ENCODE peak calls at places on chromosomes 7 and 10, in five cellular contexts. One of them, this sample, is unnamed.

GRCh38 chr7:99170730-99171074 is 26.8 kb upstream of the SMURF1 start:
- DNase-seq in Panc1: no peak
- DNase-seq in AG04450: no peak
- DNase-seq in heart left ventricle: no peak
- DNase-seq in K562: no peak
- DNase-seq in this sample: no peak

GRCh38 chr7:122520961-122521555 is 177.9 kb downstream of the RNF133 start:
- DNase-seq in Panc1: no peak
- DNase-seq in AG04450: no peak
- DNase-seq in heart left ventricle: no peak
- DNase-seq in K562: no peak
- DNase-seq in this sample: no peak

GRCh38 chr10:78817361-78817760 is 251.4 kb upstream of the ZMIZ1 start:
- DNase-seq in Panc1: no peak
- DNase-seq in AG04450: no peak
- DNase-seq in heart left ventricle: no peak
- DNase-seq in K562: no peak
- DNase-seq in this sample: no peak

GRCh38 chr10:37436361-37436760 is 311.0 kb downstream of the ANKRD30A start:
- DNase-seq in Panc1: no peak
- DNase-seq in AG04450: no peak
- DNase-seq in heart left ventricle: no peak
- DNase-seq in K562: no peak
- DNase-seq in this sample: no peak

GRCh38 chr10:124722812-124723783 is 21.1 kb downstream of the FAM53B start:
- DNase-seq in Panc1: no peak
- DNase-seq in AG04450: no peak
- DNase-seq in heart left ventricle: peak; percentile 61
- DNase-seq in K562: peak; percentile 37
- DNase-seq in this sample: no peak

GRCh38 chr10:58919927-58920654 is 256.4 kb upstream of the PHYHIPL start:
- DNase-seq in Panc1: peak; percentile 72
- DNase-seq in AG04450: peak; percentile 7
- DNase-seq in heart left ventricle: no peak
- DNase-seq in K562: no peak
- DNase-seq in this sample: no peak

GRCh38 chr7:103857435-103857834 is 132.0 kb downstream of the RELN start:
- DNase-seq in Panc1: no peak
- DNase-seq in AG04450: no peak
- DNase-seq in heart left ventricle: no peak
- DNase-seq in K562: peak; percentile 19
- DNase-seq in this sample: peak; percentile 79

GRCh38 chr10:91389636-91390512 is 20.3 kb upstream of the HECTD2 start:
- DNase-seq in Panc1: no peak
- DNase-seq in AG04450: no peak
- DNase-seq in heart left ventricle: no peak
- DNase-seq in K562: peak; percentile 15
- DNase-seq in this sample: no peak

DNA sequence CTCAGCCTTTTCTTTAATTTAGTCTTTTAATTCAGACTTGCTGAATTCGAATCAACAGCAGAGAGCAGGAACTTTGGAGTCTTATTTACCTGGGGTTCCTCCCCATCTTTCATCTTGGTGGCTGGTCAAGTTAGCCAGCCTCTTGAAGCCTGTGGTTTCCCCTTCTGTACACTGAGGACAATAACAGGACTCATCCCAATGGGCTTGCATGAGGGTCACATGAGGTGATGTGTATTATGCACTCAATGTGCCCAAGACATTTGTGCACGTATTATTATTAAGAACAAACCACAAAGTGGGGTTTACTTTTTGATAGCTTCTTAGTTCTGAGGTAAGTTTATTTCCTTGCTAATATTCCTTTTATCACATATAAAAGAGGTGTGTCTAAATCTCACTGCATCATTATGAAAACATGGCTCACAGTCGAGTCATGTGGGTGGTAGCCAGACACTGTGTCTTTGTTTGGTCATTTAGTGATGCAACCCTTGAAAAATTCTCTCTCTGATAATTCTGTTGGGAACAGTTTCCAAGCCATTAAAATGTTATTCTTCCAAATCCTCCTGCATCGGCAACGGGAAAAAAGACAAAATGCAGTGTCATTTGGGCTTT is 86.5 kb upstream of the GRB10 start:
- DNase-seq in Panc1: peak; percentile 85
- DNase-seq in AG04450: peak; percentile 21
- DNase-seq in heart left ventricle: peak; percentile 49
- DNase-seq in K562: no peak
- DNase-seq in this sample: no peak
- H3K27ac ChIP-seq in Panc1: no peak overlapping the region
- H3K27ac ChIP-seq in AG04450: no peak overlapping the region
- H3K27ac ChIP-seq in heart left ventricle: no peak overlapping the region
- H3K27ac ChIP-seq in K562: no peak overlapping the region
- H3K27ac ChIP-seq in this sample: no peak overlapping the region

GRCh38 chr7:33043875-33044718 is 18.5 kb downstream of the NT5C3A start:
- DNase-seq in Panc1: no peak
- DNase-seq in AG04450: no peak
- DNase-seq in heart left ventricle: no peak
- DNase-seq in K562: no peak
- DNase-seq in this sample: no peak
- TF ChIP-seq CTCF in Panc1: peak; percentile 59
- TF ChIP-seq CTCF in AG04450: no peak
- TF ChIP-seq CTCF in heart left ventricle: peak; percentile 26
- TF ChIP-seq CTCF in K562: no peak
- TF ChIP-seq CTCF in this sample: no peak

DNA sequence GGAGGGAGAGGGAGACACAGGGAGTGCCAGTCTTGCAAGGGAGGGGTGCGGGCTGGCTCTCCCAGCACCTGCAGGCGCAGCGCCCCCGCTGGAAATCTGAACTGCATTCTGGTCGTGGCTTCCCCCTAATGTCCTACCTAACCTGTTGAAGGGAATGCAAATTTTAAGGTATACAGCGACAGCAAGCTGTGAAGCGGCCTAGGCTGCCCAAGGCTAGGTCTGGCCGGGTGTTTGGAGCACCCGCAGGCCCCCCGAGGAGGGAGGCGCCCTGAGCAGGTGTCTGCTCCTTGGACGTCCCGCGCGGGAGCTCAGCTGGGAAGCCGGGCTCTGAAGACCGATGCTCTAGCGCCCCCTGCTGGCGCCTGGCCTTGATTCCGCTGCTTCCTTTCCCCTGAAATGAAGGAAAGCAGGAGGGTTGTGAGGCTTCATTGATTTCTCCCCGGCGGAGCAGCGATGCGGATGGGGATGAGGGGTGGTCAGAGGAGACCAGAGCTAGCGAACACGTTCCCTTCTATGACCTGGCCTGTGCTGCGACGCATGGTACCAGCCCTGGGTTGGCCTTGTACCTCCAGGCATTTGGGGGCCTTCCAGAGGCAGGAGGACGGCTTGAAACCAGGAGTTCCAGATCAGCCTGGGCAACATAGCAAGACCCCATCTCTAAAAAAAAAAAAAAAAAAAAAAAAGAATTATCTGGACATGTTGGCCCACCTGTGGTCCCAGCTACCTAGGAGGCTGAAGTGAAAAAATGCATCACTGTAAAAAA is 601.3 kb downstream of the GALNT17 start:
- DNase-seq in Panc1: peak; percentile 45
- DNase-seq in AG04450: peak; percentile 2
- DNase-seq in heart left ventricle: peak; percentile 76
- DNase-seq in K562: peak; percentile 83
- DNase-seq in this sample: peak; percentile 86
- H3K4me3 ChIP-seq in Panc1: peak overlapping the region; percentile 30
- H3K4me3 ChIP-seq in AG04450: no peak overlapping the region
- H3K4me3 ChIP-seq in heart left ventricle: peak overlapping the region; percentile 27
- H3K4me3 ChIP-seq in K562: no peak overlapping the region
- H3K4me3 ChIP-seq in this sample: no peak overlapping the region

DNA sequence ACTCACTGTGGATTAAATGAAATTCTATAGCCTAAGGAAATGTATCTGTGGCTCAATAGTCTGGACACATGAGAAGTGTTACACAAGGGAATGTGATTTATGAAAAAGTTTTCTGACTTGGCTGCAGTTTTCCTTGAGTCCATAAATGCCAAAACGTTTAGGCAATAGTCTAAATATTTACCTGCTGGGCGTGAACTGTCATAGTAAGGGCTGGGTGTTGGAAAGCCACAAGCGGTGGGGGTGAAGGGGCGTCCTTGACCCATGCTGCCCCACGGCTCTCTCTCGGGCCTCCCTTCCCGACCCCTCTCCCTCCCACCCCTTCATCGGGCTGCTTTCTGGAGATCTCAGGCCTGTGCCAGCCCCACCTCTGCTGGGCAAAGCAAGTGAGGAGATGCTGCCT is 223.7 kb downstream of the BUB3 start:
- DNase-seq in Panc1: peak; percentile 17
- DNase-seq in AG04450: no peak
- DNase-seq in heart left ventricle: no peak
- DNase-seq in K562: no peak
- DNase-seq in this sample: no peak
- H3K27ac ChIP-seq in Panc1: no peak overlapping the region
- H3K27ac ChIP-seq in AG04450: no peak overlapping the region
- H3K27ac ChIP-seq in heart left ventricle: no peak overlapping the region
- H3K27ac ChIP-seq in K562: no peak overlapping the region
- H3K27ac ChIP-seq in this sample: no peak overlapping the region

GRCh38 chr10:131396108-131397010 is 84.8 kb upstream of the TCERG1L start:
- DNase-seq in Panc1: no peak
- DNase-seq in AG04450: no peak
- DNase-seq in heart left ventricle: no peak
- DNase-seq in K562: no peak
- DNase-seq in this sample: peak; percentile 31
- TF ChIP-seq CTCF in Panc1: no peak
- TF ChIP-seq CTCF in AG04450: no peak
- TF ChIP-seq CTCF in heart left ventricle: no peak
- TF ChIP-seq CTCF in K562: no peak
- TF ChIP-seq CTCF in this sample: peak; percentile 59

DNA sequence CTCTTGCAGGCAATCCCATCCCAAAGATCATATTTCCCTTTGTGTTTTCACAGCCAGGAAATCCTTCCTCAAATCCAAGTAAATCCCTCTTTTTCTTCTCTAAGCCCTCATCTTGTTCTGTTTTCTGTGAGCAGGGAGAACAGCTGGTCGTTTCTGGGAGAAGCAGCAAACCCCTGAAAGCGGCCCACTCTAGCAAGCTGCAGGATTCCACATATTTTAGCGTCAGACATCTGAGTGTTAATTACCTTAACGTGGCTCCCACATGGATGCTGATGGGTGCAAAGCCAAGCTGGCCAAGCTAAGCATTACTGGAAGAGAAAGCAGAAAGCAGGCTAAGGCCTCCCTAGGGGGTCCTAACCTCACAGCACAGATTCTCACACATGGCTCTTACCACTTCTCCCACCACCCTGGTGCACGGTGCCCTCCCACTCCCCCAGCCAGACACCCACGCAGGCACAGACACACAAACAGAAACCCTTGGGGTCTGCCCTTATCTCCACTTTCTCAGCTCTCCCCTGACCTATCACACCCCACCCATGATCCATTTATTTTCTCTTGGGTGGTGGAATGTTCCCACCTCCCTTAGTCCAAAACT is 551.0 kb upstream of the AUTS2 start:
- DNase-seq in Panc1: no peak
- DNase-seq in AG04450: no peak
- DNase-seq in heart left ventricle: no peak
- DNase-seq in K562: no peak
- DNase-seq in this sample: peak; percentile 75
- H3K4me3 ChIP-seq in Panc1: no peak overlapping the region
- H3K4me3 ChIP-seq in AG04450: no peak overlapping the region
- H3K4me3 ChIP-seq in heart left ventricle: no peak overlapping the region
- H3K4me3 ChIP-seq in K562: no peak overlapping the region
- H3K4me3 ChIP-seq in this sample: no peak overlapping the region

This sample was measured in WERI-Rb-1.